ENCODE peak calls at places on chromosomes 5 and 9, in five cellular contexts. X is HFFc6, Y is RWPE1, Q is mesothelial cell of epicardium, A is brain microvascular endothelial cell. D is an unnamed sample.

GRCh38 chr9:93143830-93144530 is 9.9 kb upstream of the NINJ1 start:
- DNase-seq in X (no peak), Y (no peak), Q (no peak), A (no peak), D (no peak)

GRCh38 chr5:127417534-127417933 is 99.9 kb upstream of the PRRC1 start:
- DNase-seq in X (no peak), Y (no peak), Q (no peak), A (no peak), D (no peak)

GRCh38 chr5:36908544-36909260 is 32.1 kb downstream of the NIPBL start:
- DNase-seq in X (no peak), Y (no peak), Q (no peak), A (no peak), D (no peak)

GRCh38 chr5:168874713-168875380 is 295.7 kb upstream of the PANK3 start:
- DNase-seq in X (no peak), Y (no peak), Q (no peak), A (peak), D (no peak)

GRCh38 chr5:4205408-4205807 is 609.8 kb downstream of the IRX1 start:
- DNase-seq in X (no peak), Y (no peak), Q (no peak), A (no peak), D (no peak)

GRCh38 chr9:134693641-134694367 is 52.2 kb downstream of the COL5A1 start:
- DNase-seq in X (no peak), Y (no peak), Q (no peak), A (no peak), D (no peak)

GRCh38 chr9:128203842-128204551 is 818 bp downstream of the DNM1 start:
- DNase-seq in X (peak), Y (peak), Q (peak), A (no peak), D (no peak)

GRCh38 chr5:181098642-181099452 is 32.1 kb downstream of the OR2V1 start:
- DNase-seq in X (no peak), Y (no peak), Q (no peak), A (no peak), D (no peak)

GRCh38 chr5:37991903-37992299 is 152.1 kb upstream of the GDNF start:
- DNase-seq in X (no peak), Y (no peak), Q (no peak), A (no peak), D (no peak)
- TF ChIP-seq CTCF in X (no peak), Y (no peak), Q (no peak), A (no peak), D (no peak)

DNA sequence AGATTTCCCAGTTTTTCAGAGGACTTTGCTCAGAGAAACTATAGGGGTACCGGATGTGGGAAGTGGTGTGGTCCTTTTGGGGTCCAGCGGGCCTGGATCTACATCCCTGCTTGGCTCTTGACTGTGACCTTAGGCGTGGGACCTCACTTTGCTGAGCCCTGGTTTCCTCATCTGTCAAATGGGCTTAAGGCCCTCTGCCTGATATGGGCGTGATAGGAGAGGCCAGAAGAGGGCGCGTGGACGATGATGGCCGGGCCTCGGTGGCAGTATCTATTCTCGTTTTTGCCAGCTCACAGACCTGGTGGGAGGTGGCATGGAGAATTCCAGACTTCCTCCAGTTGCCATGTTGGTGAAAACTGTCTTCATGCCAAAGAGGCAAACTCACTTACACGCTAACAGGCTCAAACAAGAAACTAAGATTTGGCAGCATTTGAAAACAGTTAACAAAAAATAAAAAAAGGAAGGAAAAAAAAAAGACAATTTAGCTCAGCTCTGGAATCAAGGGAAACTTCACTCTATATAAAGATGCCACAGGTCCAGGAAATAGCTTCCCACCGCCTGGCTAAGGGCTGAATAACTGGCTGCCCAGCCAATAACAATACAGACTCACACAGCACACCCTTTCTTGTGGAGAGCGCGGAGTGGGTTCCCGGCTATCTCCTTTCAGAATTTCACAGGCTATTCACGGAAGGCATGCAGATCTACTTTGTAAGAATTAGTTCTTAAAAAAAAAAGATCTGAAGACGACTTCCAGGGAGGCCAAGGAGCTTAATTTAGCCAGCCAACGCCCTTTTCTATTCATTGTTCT is 1.7 kb downstream of the SH3PXD2B start:
- DNase-seq in X (peak), Y (peak), Q (no peak), A (peak), D (peak)
- TF ChIP-seq CTCF in X (no peak), Y (no peak), Q (no peak), A (peak), D (no peak)

GRCh38 chr5:174402224-174402812 is 322.1 kb upstream of the MSX2 start:
- DNase-seq in X (no peak), Y (no peak), Q (no peak), A (no peak), D (no peak)

GRCh38 chr5:174399411-174399810 is 325.0 kb upstream of the MSX2 start:
- DNase-seq in X (no peak), Y (no peak), Q (no peak), A (no peak), D (no peak)

GRCh38 chr5:174398171-174398570 is 326.2 kb upstream of the MSX2 start:
- DNase-seq in X (no peak), Y (no peak), Q (no peak), A (no peak), D (no peak)

GRCh38 chr5:174404848-174405247 is 319.5 kb upstream of the MSX2 start:
- DNase-seq in X (no peak), Y (no peak), Q (no peak), A (no peak), D (no peak)

GRCh38 chr5:174401793-174402192 is 322.6 kb upstream of the MSX2 start:
- DNase-seq in X (no peak), Y (no peak), Q (no peak), A (no peak), D (no peak)
- TF ChIP-seq CTCF in X (no peak), Y (no peak), Q (no peak), A (no peak), D (no peak)

DNA sequence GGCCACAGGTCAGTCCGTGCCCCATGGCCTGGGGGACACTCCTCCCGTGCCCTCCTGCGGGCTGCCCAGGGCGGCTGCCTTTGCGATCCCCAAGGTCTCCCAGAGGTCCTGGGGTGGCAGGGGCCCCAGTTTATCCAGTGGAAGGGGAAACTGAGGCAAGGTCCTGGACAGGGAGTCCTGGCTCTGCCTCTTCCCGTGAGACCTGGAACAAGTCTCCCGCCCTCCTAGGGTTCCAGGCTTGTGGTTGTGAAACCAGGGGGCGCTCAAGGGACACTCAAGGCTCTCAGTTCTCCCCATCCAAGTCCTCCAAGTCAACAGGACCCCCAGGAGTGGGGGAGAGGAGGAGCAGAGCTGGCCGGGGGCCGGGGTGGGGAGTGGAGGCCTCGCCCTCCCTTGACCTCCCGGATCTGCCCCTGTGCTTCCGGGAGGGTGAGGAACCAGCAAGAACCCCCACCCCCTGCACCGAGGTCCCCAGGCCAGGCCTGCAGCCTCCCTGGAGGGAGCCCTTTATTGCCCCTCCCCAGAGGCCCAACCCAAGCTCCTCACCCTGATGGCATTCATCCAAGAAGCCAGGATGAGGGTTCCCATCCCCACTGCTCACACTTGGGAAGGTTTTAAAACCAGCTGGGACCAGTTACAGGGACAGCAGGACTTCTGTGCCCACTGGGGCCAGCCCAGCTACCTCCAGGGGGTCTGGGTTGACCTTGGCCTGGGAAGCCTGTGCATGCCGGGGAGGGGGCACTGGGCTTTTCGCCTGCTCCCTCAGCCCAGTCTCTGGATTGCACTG is 24.7 kb upstream of the TMEM250 start:
- DNase-seq in X (no peak), Y (no peak), Q (no peak), A (no peak), D (no peak)
- TF ChIP-seq CTCF in X (peak), Y (peak), Q (peak), A (peak), D (no peak)

DNA sequence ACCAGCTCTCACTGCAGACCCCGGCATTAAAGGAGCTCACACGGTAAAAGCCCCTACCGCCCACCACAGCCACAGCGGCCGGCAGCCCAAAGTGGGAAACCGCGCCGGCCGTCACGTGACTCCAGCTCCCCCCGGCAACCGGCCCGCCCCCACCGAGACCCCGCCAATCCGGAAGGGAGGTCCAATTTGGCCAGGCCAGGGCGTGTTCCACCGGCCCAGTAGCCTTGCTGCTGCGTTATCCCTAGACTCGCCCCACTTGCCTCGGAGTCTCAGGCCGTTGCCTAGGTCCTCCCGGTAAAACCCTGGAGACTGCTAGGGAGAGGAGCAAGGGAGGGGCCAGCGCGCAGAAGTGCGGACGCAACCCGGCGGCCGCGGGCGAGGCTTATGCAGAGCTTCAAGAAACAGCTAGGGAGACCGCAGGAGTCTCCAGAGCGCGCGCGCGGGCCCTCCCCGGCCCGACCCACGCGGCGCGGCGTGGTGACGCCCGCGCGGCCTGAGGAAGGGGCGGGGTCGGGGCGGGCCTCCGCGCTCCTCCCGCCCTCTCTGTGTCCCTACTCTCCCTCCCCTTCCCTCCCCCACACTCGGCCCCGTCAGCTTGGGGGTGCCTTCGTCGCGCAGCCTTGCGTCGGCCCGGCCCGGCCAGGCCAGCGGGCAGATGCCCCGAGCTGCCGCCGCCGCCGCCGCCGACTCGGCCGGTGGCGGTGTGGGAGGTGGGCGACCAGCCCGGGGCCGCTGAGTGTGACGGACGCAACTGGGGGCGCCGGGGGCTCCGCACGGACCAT is at the start of gene RIC1:
- DNase-seq in X (peak), Y (peak), Q (peak), A (peak), D (peak)
- TF ChIP-seq CTCF in X (no peak), Y (no peak), Q (no peak), A (no peak), D (no peak)

GRCh38 chr9:34519321-34520020 is 3.3 kb downstream of the ENHO start:
- DNase-seq in X (no peak), Y (no peak), Q (no peak), A (no peak), D (peak)
- TF ChIP-seq CTCF in X (no peak), Y (no peak), Q (no peak), A (no peak), D (no peak)

GRCh38 chr9:83219154-83219923 is 156.4 kb upstream of the RASEF start:
- DNase-seq in X (peak), Y (peak), Q (peak), A (peak), D (peak)
- TF ChIP-seq CTCF in X (peak), Y (peak), Q (no peak), A (peak), D (no peak)

GRCh38 chr5:111984044-111984443 is 227.1 kb upstream of the NREP start:
- DNase-seq in X (peak), Y (peak), Q (no peak), A (peak), D (no peak)
- TF ChIP-seq CTCF in X (no peak), Y (no peak), Q (no peak), A (no peak), D (no peak)

GRCh38 chr5:1470762-1471211 is 25.5 kb upstream of the SLC6A3 start:
- DNase-seq in X (no peak), Y (no peak), Q (no peak), A (no peak), D (peak)

GRCh38 chr5:1466631-1467265 is 21.5 kb upstream of the SLC6A3 start:
- DNase-seq in X (no peak), Y (no peak), Q (no peak), A (no peak), D (peak)

GRCh38 chr5:1468247-1468612 is 23.0 kb upstream of the SLC6A3 start:
- DNase-seq in X (no peak), Y (no peak), Q (no peak), A (no peak), D (peak)

GRCh38 chr5:1467341-1468246 is 22.4 kb upstream of the SLC6A3 start:
- DNase-seq in X (no peak), Y (no peak), Q (no peak), A (no peak), D (peak)

GRCh38 chr5:1468629-1469527 is 23.6 kb upstream of the SLC6A3 start:
- DNase-seq in X (no peak), Y (no peak), Q (no peak), A (no peak), D (no peak)
- TF ChIP-seq CTCF in X (peak), Y (peak), Q (no peak), A (no peak), D (no peak)

D was measured in ascending aorta.